ENCODE peak calls at places on chromosomes 3 and 15, in seven cellular contexts. H, N, J, V, T, D and K are unnamed samples.

GRCh38 chr15:68982976-68983550 is 31.4 kb upstream of the NOX5 start:
- DNase-seq in H (no peak), N (no peak), J (no peak), V (no peak), T (no peak), D (no peak), K (no peak)

GRCh38 chr15:88803241-88803919 is at the start of gene ACAN:
- DNase-seq in H (no peak), N (no peak), J (peak), V (no peak), T (no peak), D (no peak), K (no peak)

GRCh38 chr15:94262201-94262600 is 30.8 kb downstream of the MCTP2 start:
- DNase-seq in H (no peak), N (no peak), J (no peak), V (no peak), T (no peak), D (peak), K (no peak)

GRCh38 chr3:47283596-47284364 is 1.0 kb downstream of the KLHL18 start:
- DNase-seq in H (no peak), N (peak), J (peak), V (peak), T (no peak), D (peak), K (no peak)

GRCh38 chr3:52237659-52238172 is 1.2 kb downstream of the TWF2 start:
- DNase-seq in H (peak), N (peak), J (peak), V (peak), T (peak), D (peak), K (no peak)

GRCh38 chr3:24846286-24846860 is 351.7 kb upstream of the THRB start:
- DNase-seq in H (no peak), N (no peak), J (no peak), V (no peak), T (no peak), D (no peak), K (no peak)

GRCh38 chr3:131370935-131371698 is 10.5 kb upstream of the NUDT16 start:
- DNase-seq in H (no peak), N (no peak), J (no peak), V (no peak), T (no peak), D (no peak), K (no peak)

GRCh38 chr3:126442099-126442848 is 33.4 kb downstream of the ZXDC start:
- DNase-seq in H (no peak), N (no peak), J (peak), V (no peak), T (peak), D (no peak), K (no peak)

GRCh38 chr3:192054881-192055280 is 593.9 kb downstream of the PYDC2 start:
- DNase-seq in H (no peak), N (no peak), J (no peak), V (no peak), T (no peak), D (no peak), K (no peak)

GRCh38 chr3:105277656-105278055 is 89.1 kb upstream of the ALCAM start:
- DNase-seq in H (peak), N (peak), J (no peak), V (no peak), T (no peak), D (peak), K (no peak)

GRCh38 chr15:72671531-72671930 is 14.5 kb downstream of the HIGD2B start:
- DNase-seq in H (no peak), N (no peak), J (no peak), V (no peak), T (no peak), D (no peak), K (no peak)

GRCh38 chr3:142447308-142447851 is 457 bp downstream of the XRN1 start:
- DNase-seq in H (peak), N (peak), J (peak), V (peak), T (peak), D (peak), K (no peak)